ENCODE peak calls at places on chromosomes 11 and 22, in five cellular contexts. D is GM12891, X is H1, I is K562, U is GM12878. A is an unnamed sample.

GRCh38 chr11:117564321-117564720 is 232.7 kb downstream of the DSCAML1 start:
- DNase-seq in D (no peak), X (no peak), I (no peak), U (no peak), A (no peak)

GRCh38 chr11:75262961-75263852 is 22.6 kb downstream of the TPBGL start:
- DNase-seq in D (no peak), X (no peak), I (no peak), U (no peak), A (no peak)

GRCh38 chr11:5690736-5691135 is 1.1 kb downstream of the TRIM22 start:
- DNase-seq in D (no peak), X (no peak), I (no peak), U (no peak), A (no peak)

GRCh38 chr11:34359548-34359891 is 1.7 kb upstream of the ABTB2 start:
- DNase-seq in D (no peak), X (no peak), I (peak; percentile 26), U (no peak), A (no peak)

GRCh38 chr11:17508306-17508705 is 31.7 kb upstream of the ABCC8 start:
- DNase-seq in D (no peak), X (no peak), I (no peak), U (no peak), A (no peak)

GRCh38 chr22:42388130-42388797 is 43.9 kb downstream of the NFAM1 start:
- DNase-seq in D (no peak), X (no peak), I (peak; percentile 30), U (no peak), A (no peak)

GRCh38 chr11:117514256-117514655 is 186.6 kb downstream of the CEP164 start:
- DNase-seq in D (no peak), X (no peak), I (no peak), U (no peak), A (no peak)

GRCh38 chr22:49936018-49936972 is 17.9 kb downstream of the CRELD2 start:
- DNase-seq in D (peak; percentile 86), X (peak; percentile 79), I (peak; percentile 79), U (peak; percentile 69), A (peak; percentile 82)

GRCh38 chr11:130720232-130720787 is 196.0 kb downstream of the SNX19 start:
- DNase-seq in D (no peak), X (no peak), I (no peak), U (no peak), A (no peak)

GRCh38 chr22:39654959-39655579 is 84.5 kb downstream of the CACNA1I start:
- DNase-seq in D (no peak), X (no peak), I (peak; percentile 30), U (no peak), A (no peak)

GRCh38 chr22:25062378-25063095 is 110.0 kb downstream of the KIAA1671 start:
- DNase-seq in D (no peak), X (no peak), I (no peak), U (no peak), A (no peak)

GRCh38 chr22:43110927-43111623 is 525 bp downstream of the BIK start:
- DNase-seq in D (peak; percentile 55), X (peak; percentile 75), I (no peak), U (no peak), A (peak; percentile 52)

GRCh38 chr22:40157546-40157945 is 20.2 kb upstream of the TNRC6B start:
- DNase-seq in D (no peak), X (no peak), I (no peak), U (no peak), A (no peak)

GRCh38 chr22:36860017-36860416 is 789 bp upstream of the NCF4 start:
- DNase-seq in D (no peak), X (no peak), I (no peak), U (no peak), A (no peak)

GRCh38 chr22:24810043-24810749 is 4.2 kb downstream of the SGSM1 start:
- DNase-seq in D (no peak), X (no peak), I (no peak), U (no peak), A (no peak)

GRCh38 chr11:72413914-72414628 is 20.3 kb downstream of the CLPB start:
- DNase-seq in D (peak; percentile 50), X (peak; percentile 79), I (peak; percentile 86), U (no peak), A (peak; percentile 60)

GRCh38 chr11:67665537-67666302 is 8.7 kb downstream of the ALDH3B2 start:
- DNase-seq in D (no peak), X (no peak), I (peak; percentile 53), U (no peak), A (peak; percentile 26)

GRCh38 chr11:134346101-134346975 is 14.6 kb downstream of the GLB1L2 start:
- DNase-seq in D (no peak), X (peak; percentile 35), I (no peak), U (no peak), A (no peak)

GRCh38 chr11:34274712-34275398 is 83.0 kb downstream of the ABTB2 start:
- DNase-seq in D (no peak), X (no peak), I (no peak), U (no peak), A (no peak)

GRCh38 chr22:50627914-50628542 is at the start of gene ARSA:
- DNase-seq in D (peak; percentile 82), X (peak; percentile 77), I (peak; percentile 85), U (peak; percentile 11), A (peak; percentile 70)

GRCh38 chr22:23522642-23523251 is 57.3 kb downstream of the IGLL1 start:
- DNase-seq in D (no peak), X (no peak), I (peak; percentile 20), U (no peak), A (peak; percentile 14)

GRCh38 chr11:57567210-57567511 is 311 bp downstream of the UBE2L6 start:
- DNase-seq in D (no peak), X (no peak), I (no peak), U (no peak), A (no peak)

GRCh38 chr11:68498313-68498712 is 37.8 kb downstream of the PPP6R3 start:
- DNase-seq in D (no peak), X (no peak), I (no peak), U (no peak), A (no peak)

DNA sequence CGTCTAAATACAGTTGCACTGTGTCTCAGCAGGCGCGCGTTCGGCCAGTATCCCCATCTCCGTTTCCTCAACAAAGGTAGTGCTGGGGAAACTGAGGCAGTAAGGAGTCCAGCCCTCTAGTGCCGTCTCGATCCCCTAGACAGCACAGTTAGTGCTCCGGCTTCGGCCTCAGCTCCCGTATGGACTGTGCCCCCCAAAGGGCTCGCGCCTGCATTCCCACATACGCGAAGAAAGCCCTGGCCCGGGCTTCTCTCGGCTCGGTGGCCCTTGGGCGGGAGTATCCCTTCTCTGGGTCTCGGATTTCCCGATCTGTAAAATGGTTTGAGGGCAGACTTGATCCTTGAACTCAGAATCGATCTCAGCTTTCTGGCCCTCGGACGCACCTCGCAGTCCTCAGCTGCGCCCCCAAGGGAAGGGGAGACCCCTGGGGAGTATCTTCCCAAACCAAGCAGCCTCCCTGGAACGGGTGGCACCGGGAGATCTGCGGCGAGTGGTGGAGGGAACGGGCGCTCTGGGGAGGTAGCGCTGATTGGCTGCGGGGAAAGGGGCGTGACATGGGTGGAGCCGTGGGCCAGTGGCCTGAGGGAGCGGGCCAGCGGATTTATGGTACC is 759 bp upstream of the PEX16 start:
- DNase-seq in D (no peak), X (peak; percentile 86), I (peak; percentile 90), U (no peak), A (peak; percentile 85)
- TF ChIP-seq POLR2A in D (no peak), X (no peak), I (peak; percentile 51), U (peak; percentile 52), A (no peak)

GRCh38 chr22:29369460-29369859 is 18.9 kb downstream of the AP1B1 start:
- DNase-seq in D (no peak), X (peak; percentile 55), I (peak; percentile 25), U (no peak), A (no peak)
- TF ChIP-seq POLR2AphosphoS5 in D (no peak), X (no peak), I (no peak), U (no peak), A (no peak)

GRCh38 chr11:115758011-115758410 is 253.8 kb upstream of the CADM1 start:
- DNase-seq in D (no peak), X (no peak), I (no peak), U (no peak), A (no peak)

GRCh38 chr11:115760528-115760837 is 256.3 kb upstream of the CADM1 start:
- DNase-seq in D (no peak), X (peak; percentile 56), I (no peak), U (no peak), A (no peak)

GRCh38 chr11:115760921-115761320 is 256.7 kb upstream of the CADM1 start:
- DNase-seq in D (no peak), X (no peak), I (no peak), U (no peak), A (no peak)

GRCh38 chr11:115761348-115761747 is 257.1 kb upstream of the CADM1 start:
- DNase-seq in D (no peak), X (no peak), I (no peak), U (no peak), A (no peak)

DNA sequence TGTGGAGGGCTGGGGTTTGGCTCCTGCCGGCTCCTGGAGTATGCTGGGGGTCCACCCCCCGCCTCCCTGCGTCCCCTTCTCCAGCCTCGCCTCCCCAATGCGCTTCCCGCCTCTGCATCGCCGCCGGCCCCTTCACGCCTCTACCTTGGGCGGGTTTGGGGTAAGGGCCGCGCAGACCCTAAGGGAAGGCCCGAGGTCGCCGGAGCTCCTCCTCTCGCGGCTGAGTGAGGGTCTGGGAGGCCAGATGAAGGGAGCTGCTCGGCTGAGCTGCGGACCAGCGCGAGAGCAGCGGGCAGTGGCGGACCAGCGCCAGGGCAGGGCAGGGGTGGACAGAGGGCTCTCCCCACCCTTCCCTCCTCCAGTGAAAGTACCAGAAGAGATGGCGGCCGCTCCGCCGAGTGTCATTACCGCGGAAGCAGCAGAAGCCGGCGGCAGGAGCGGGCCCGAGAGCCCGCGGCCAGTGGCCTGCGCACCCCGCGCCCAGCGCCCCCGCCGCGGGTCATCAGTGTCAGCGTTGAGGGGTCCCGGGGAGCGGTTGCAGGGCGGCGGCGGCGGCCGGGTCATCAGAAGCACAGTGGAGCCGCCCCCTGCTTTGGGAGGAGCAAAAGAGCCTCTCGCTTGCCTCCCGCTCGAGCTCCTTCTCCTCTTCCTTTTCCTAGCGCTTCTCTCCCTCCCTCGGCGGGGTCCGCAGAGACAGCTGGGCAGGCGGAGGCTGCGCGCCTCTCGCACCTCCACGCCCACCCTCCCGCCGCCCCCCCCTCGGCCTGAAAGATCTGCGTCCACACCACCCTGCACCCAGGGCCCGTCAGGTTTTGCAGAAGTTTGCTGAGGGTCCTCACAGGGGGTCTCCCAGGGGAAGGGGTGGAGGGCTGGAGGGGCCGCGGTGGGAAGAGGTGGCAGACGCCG is 255.7 kb upstream of the CADM1 start:
- DNase-seq in D (no peak), X (peak; percentile 78), I (no peak), U (no peak), A (no peak)
- TF ChIP-seq TAF1 in D (no peak), X (no peak), I (no peak), U (no peak), A (no peak)

DNA sequence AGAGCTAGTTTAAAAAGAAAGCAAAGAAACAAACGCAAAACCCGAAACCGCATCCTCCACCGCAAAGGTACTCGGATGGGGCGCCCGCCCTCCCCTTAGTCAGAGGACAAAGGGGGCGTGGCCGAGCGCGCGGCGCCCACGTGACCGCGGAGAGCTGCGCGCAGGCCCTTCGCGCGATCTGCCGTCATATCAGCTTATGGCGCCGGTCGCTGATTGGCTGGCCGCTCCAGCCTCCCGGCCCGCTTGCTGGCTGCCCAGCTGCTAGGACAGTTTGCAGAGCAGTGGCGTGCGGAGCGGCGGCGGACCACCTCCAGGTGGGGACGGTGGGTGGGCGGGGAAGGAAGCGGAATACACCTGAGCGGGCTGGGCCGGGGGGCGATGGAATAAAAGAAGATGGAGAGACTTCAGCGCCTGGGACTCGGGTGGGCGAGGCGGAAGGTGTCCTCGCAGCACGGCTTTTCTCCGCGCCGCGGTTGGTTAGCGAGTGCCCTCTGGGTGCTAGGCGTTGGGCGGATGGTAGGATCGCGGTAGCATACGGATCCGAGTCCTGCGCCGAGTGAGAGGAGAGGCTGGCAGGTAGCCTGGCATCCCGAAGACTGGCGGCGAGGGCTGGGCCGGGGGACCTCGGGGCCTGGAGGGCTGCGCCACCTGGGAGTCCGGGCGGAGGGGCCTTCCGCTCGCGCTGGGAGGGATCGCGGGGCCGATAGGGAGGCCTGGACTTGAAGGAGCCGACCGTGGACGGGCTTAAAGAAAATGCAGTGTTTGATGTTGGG is at the start of gene SC5D:
- DNase-seq in D (peak; percentile 85), X (peak; percentile 94), I (peak; percentile 98), U (peak; percentile 80), A (peak; percentile 87)
- TF ChIP-seq POLR2A in D (peak; percentile 51), X (peak; percentile 74), I (peak; percentile 81), U (peak; percentile 96), A (peak; percentile 83)